ENCODE peak calls at places on chromosomes 7 and 10, in five cellular contexts. One of them, this sample, is unnamed.

GRCh38 chr7:53426145-53426750 is 390.8 kb downstream of the POM121L12 start:
- DNase-seq in activated T-helper 2 cell treated with anti-CD3 and anti-CD28 coated beads, Interferon-gamma antibody, Interleukin-2, Interleukin-4, amounts not matched to agents 10 μg/mL and 5 μg/mL and 100 μg/mL, durations not matched to agents 14 hours and 24 hours and 36 hours: no peak
- DNase-seq in hepatocyte: no peak
- DNase-seq in WTC11: no peak
- DNase-seq in fibroblast of pulmonary artery: no peak
- DNase-seq in this sample: no peak

GRCh38 chr7:78220754-78221153 is 422.2 kb downstream of the PHTF2 start:
- DNase-seq in WTC11: no peak
- DNase-seq in hepatocyte: no peak
- DNase-seq in activated T-helper 2 cell treated with anti-CD3 and anti-CD28 coated beads, Interferon-gamma antibody, Interleukin-2, Interleukin-4, amounts not matched to agents 10 μg/mL and 5 μg/mL and 100 μg/mL, durations not matched to agents 14 hours and 24 hours and 36 hours: no peak
- DNase-seq in fibroblast of pulmonary artery: no peak
- DNase-seq in this sample: no peak

GRCh38 chr7:43535031-43535451 is 47.9 kb upstream of the STK17A start:
- DNase-seq in fibroblast of pulmonary artery: peak; percentile 24
- DNase-seq in hepatocyte: no peak
- DNase-seq in activated T-helper 2 cell treated with anti-CD3 and anti-CD28 coated beads, Interferon-gamma antibody, Interleukin-2, Interleukin-4, amounts not matched to agents 10 μg/mL and 5 μg/mL and 100 μg/mL, durations not matched to agents 14 hours and 24 hours and 36 hours: no peak
- DNase-seq in WTC11: no peak
- DNase-seq in this sample: no peak

GRCh38 chr10:72251635-72252034 is 22.1 kb upstream of the DDIT4 start:
- DNase-seq in hepatocyte: no peak
- DNase-seq in fibroblast of pulmonary artery: no peak
- DNase-seq in activated T-helper 2 cell treated with anti-CD3 and anti-CD28 coated beads, Interferon-gamma antibody, Interleukin-2, Interleukin-4, amounts not matched to agents 10 μg/mL and 5 μg/mL and 100 μg/mL, durations not matched to agents 14 hours and 24 hours and 36 hours: no peak
- DNase-seq in WTC11: no peak
- DNase-seq in this sample: no peak

GRCh38 chr10:11162828-11163599 is 145.3 kb downstream of the CELF2 start:
- DNase-seq in fibroblast of pulmonary artery: no peak
- DNase-seq in hepatocyte: no peak
- DNase-seq in activated T-helper 2 cell treated with anti-CD3 and anti-CD28 coated beads, Interferon-gamma antibody, Interleukin-2, Interleukin-4, amounts not matched to agents 10 μg/mL and 5 μg/mL and 100 μg/mL, durations not matched to agents 14 hours and 24 hours and 36 hours: peak; percentile 79
- DNase-seq in WTC11: no peak
- DNase-seq in this sample: no peak

GRCh38 chr10:21925851-21926250 is 77.7 kb downstream of the DNAJC1 start:
- DNase-seq in WTC11: no peak
- DNase-seq in hepatocyte: no peak
- DNase-seq in fibroblast of pulmonary artery: no peak
- DNase-seq in activated T-helper 2 cell treated with anti-CD3 and anti-CD28 coated beads, Interferon-gamma antibody, Interleukin-2, Interleukin-4, amounts not matched to agents 10 μg/mL and 5 μg/mL and 100 μg/mL, durations not matched to agents 14 hours and 24 hours and 36 hours: no peak
- DNase-seq in this sample: no peak

GRCh38 chr7:112395893-112396292 is 54.4 kb upstream of the IFRD1 start:
- DNase-seq in fibroblast of pulmonary artery: no peak
- DNase-seq in WTC11: no peak
- DNase-seq in activated T-helper 2 cell treated with anti-CD3 and anti-CD28 coated beads, Interferon-gamma antibody, Interleukin-2, Interleukin-4, amounts not matched to agents 10 μg/mL and 5 μg/mL and 100 μg/mL, durations not matched to agents 14 hours and 24 hours and 36 hours: no peak
- DNase-seq in hepatocyte: no peak
- DNase-seq in this sample: no peak

GRCh38 chr10:32039745-32040144 is 16.5 kb downstream of the KIF5B start:
- DNase-seq in WTC11: no peak
- DNase-seq in activated T-helper 2 cell treated with anti-CD3 and anti-CD28 coated beads, Interferon-gamma antibody, Interleukin-2, Interleukin-4, amounts not matched to agents 10 μg/mL and 5 μg/mL and 100 μg/mL, durations not matched to agents 14 hours and 24 hours and 36 hours: no peak
- DNase-seq in fibroblast of pulmonary artery: no peak
- DNase-seq in hepatocyte: no peak
- DNase-seq in this sample: no peak

GRCh38 chr10:62715383-62715782 is 89.1 kb upstream of the ADO start:
- DNase-seq in hepatocyte: no peak
- DNase-seq in fibroblast of pulmonary artery: no peak
- DNase-seq in WTC11: no peak
- DNase-seq in activated T-helper 2 cell treated with anti-CD3 and anti-CD28 coated beads, Interferon-gamma antibody, Interleukin-2, Interleukin-4, amounts not matched to agents 10 μg/mL and 5 μg/mL and 100 μg/mL, durations not matched to agents 14 hours and 24 hours and 36 hours: no peak
- DNase-seq in this sample: no peak

GRCh38 chr10:86813101-86813500 is 56.7 kb downstream of the BMPR1A start:
- DNase-seq in fibroblast of pulmonary artery: peak; percentile 23
- DNase-seq in WTC11: no peak
- DNase-seq in activated T-helper 2 cell treated with anti-CD3 and anti-CD28 coated beads, Interferon-gamma antibody, Interleukin-2, Interleukin-4, amounts not matched to agents 10 μg/mL and 5 μg/mL and 100 μg/mL, durations not matched to agents 14 hours and 24 hours and 36 hours: no peak
- DNase-seq in hepatocyte: no peak
- DNase-seq in this sample: no peak

This sample was measured in Caco-2.